ENCODE peak calls at places on chromosomes 12 and 14, in seven cellular contexts. One of them, this sample, is unnamed.

GRCh38 chr12:27571463-27571862 is 47.5 kb downstream of the PPFIBP1 start:
- DNase-seq in transverse colon: no peak
- DNase-seq in tibial artery: no peak
- DNase-seq in HCT116: no peak
- DNase-seq in mesothelial cell of epicardium: no peak
- DNase-seq in astrocyte of the cerebellum: peak
- DNase-seq in heart right ventricle: no peak
- DNase-seq in this sample: no peak

GRCh38 chr12:131218291-131219172 is 264.8 kb downstream of the ADGRD1 start:
- DNase-seq in tibial artery: no peak
- DNase-seq in astrocyte of the cerebellum: no peak
- DNase-seq in heart right ventricle: no peak
- DNase-seq in mesothelial cell of epicardium: no peak
- DNase-seq in transverse colon: peak
- DNase-seq in HCT116: no peak
- DNase-seq in this sample: no peak

GRCh38 chr12:43113153-43113552 is 438.9 kb downstream of the ADAMTS20 start:
- DNase-seq in tibial artery: no peak
- DNase-seq in mesothelial cell of epicardium: no peak
- DNase-seq in transverse colon: no peak
- DNase-seq in heart right ventricle: no peak
- DNase-seq in HCT116: no peak
- DNase-seq in astrocyte of the cerebellum: no peak
- DNase-seq in this sample: no peak

GRCh38 chr14:61472801-61473376 is 151.5 kb downstream of the PRKCH start:
- DNase-seq in mesothelial cell of epicardium: no peak
- DNase-seq in tibial artery: no peak
- DNase-seq in HCT116: no peak
- DNase-seq in heart right ventricle: no peak
- DNase-seq in transverse colon: peak
- DNase-seq in astrocyte of the cerebellum: no peak
- DNase-seq in this sample: no peak

GRCh38 chr14:100736269-100737180 is 9.8 kb downstream of the DLK1 start:
- DNase-seq in tibial artery: no peak
- DNase-seq in heart right ventricle: no peak
- DNase-seq in transverse colon: no peak
- DNase-seq in HCT116: no peak
- DNase-seq in mesothelial cell of epicardium: no peak
- DNase-seq in astrocyte of the cerebellum: no peak
- DNase-seq in this sample: no peak

GRCh38 chr14:85313801-85314207 is 216.1 kb upstream of the FLRT2 start:
- DNase-seq in heart right ventricle: no peak
- DNase-seq in transverse colon: no peak
- DNase-seq in HCT116: no peak
- DNase-seq in astrocyte of the cerebellum: peak
- DNase-seq in mesothelial cell of epicardium: no peak
- DNase-seq in tibial artery: no peak
- DNase-seq in this sample: no peak

GRCh38 chr14:74614508-74615495 is 2.8 kb upstream of the LTBP2 start:
- DNase-seq in tibial artery: no peak
- DNase-seq in astrocyte of the cerebellum: no peak
- DNase-seq in transverse colon: no peak
- DNase-seq in HCT116: no peak
- DNase-seq in mesothelial cell of epicardium: no peak
- DNase-seq in heart right ventricle: no peak
- DNase-seq in this sample: no peak

GRCh38 chr12:124927325-124928094 is 13.1 kb upstream of the UBC start:
- DNase-seq in transverse colon: peak
- DNase-seq in HCT116: peak
- DNase-seq in heart right ventricle: peak
- DNase-seq in mesothelial cell of epicardium: peak
- DNase-seq in tibial artery: peak
- DNase-seq in astrocyte of the cerebellum: peak
- DNase-seq in this sample: peak

GRCh38 chr12:27237790-27238771 is 6.0 kb upstream of the STK38L start:
- DNase-seq in heart right ventricle: no peak
- DNase-seq in transverse colon: no peak
- DNase-seq in mesothelial cell of epicardium: no peak
- DNase-seq in astrocyte of the cerebellum: no peak
- DNase-seq in tibial artery: no peak
- DNase-seq in HCT116: no peak
- DNase-seq in this sample: no peak

GRCh38 chr12:89650239-89650638 is 58.4 kb downstream of the ATP2B1 start:
- DNase-seq in tibial artery: no peak
- DNase-seq in mesothelial cell of epicardium: no peak
- DNase-seq in HCT116: no peak
- DNase-seq in transverse colon: no peak
- DNase-seq in astrocyte of the cerebellum: no peak
- DNase-seq in heart right ventricle: no peak
- DNase-seq in this sample: no peak

GRCh38 chr14:55026441-55026792 is 482 bp downstream of the WDHD1 start:
- DNase-seq in transverse colon: no peak
- DNase-seq in mesothelial cell of epicardium: no peak
- DNase-seq in tibial artery: no peak
- DNase-seq in heart right ventricle: no peak
- DNase-seq in HCT116: no peak
- DNase-seq in astrocyte of the cerebellum: no peak
- DNase-seq in this sample: no peak

GRCh38 chr12:65384240-65384639 is 105.8 kb downstream of the MSRB3 start:
- DNase-seq in mesothelial cell of epicardium: no peak
- DNase-seq in astrocyte of the cerebellum: no peak
- DNase-seq in transverse colon: no peak
- DNase-seq in tibial artery: no peak
- DNase-seq in heart right ventricle: no peak
- DNase-seq in HCT116: no peak
- DNase-seq in this sample: no peak

GRCh38 chr12:122754790-122755189 is 2.2 kb downstream of the DENR start:
- DNase-seq in astrocyte of the cerebellum: no peak
- DNase-seq in transverse colon: no peak
- DNase-seq in tibial artery: no peak
- DNase-seq in mesothelial cell of epicardium: no peak
- DNase-seq in heart right ventricle: no peak
- DNase-seq in HCT116: no peak
- DNase-seq in this sample: no peak

GRCh38 chr12:9951026-9951652 is 19.0 kb upstream of the CLEC2A start:
- DNase-seq in astrocyte of the cerebellum: no peak
- DNase-seq in heart right ventricle: no peak
- DNase-seq in transverse colon: peak
- DNase-seq in mesothelial cell of epicardium: no peak
- DNase-seq in HCT116: no peak
- DNase-seq in tibial artery: no peak
- DNase-seq in this sample: no peak

DNA sequence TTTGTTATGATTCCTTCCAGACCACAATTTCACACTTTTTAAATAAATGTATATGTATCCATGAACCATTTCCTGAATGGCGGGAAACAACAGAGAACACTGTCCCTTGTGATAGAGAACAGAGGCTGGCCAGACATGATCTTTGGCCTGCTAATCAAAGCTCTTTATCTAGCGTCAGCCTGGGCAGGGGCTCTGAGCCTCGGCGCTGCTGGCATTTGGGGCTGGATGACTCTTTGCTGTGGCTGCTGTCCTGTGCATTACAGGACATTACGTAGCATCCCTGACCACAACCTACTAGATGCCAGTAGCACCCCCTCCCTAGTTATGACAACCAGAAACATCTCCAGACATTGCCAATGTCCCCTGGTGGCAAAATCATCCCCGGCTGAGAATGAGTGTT is 77.7 kb downstream of the DNAH10 start:
- DNase-seq in HCT116: no peak
- DNase-seq in transverse colon: no peak
- DNase-seq in heart right ventricle: no peak
- DNase-seq in mesothelial cell of epicardium: no peak
- DNase-seq in astrocyte of the cerebellum: no peak
- DNase-seq in tibial artery: no peak
- DNase-seq in this sample: no peak
- TF ChIP-seq CTCF in HCT116: no peak
- TF ChIP-seq CTCF in transverse colon: no peak
- TF ChIP-seq CTCF in heart right ventricle: no peak
- TF ChIP-seq CTCF in mesothelial cell of epicardium: no peak
- TF ChIP-seq CTCF in astrocyte of the cerebellum: no peak
- TF ChIP-seq CTCF in tibial artery: no peak
- TF ChIP-seq CTCF in this sample: no peak

DNA sequence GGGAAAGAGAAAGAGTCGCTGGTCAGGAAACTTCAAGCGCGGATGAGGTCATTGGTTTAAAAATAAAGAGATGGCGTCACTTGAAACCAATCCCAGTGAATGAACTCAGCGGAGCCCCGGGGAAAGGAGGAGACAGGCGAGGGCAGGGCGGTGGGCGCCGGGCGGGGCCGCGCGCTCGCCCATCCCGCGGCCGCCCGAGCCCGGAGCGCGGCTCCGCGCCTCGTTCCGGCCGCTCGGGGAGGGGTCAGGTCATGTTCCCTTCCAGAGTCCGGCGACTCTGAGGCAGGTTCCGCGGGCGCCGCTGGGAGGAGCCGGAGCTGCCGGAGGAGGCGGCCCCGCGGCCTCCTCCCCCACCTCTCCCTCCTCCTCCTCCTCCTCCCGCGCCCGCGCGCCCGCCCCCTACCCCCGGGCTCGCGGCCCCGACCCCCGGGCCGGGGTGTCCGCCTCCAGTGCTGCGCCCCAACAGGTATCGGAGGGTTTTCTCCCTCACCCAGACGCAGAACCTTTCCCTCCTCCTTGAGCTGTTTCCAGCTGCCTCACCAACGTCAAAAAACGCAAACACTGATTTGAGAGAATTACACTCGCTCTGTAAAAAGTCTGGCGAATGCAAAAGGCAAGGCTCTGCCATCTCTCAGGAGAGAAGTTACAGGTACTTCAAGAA is at the start of gene DUSP16:
- DNase-seq in heart right ventricle: peak
- DNase-seq in astrocyte of the cerebellum: peak
- DNase-seq in tibial artery: peak
- DNase-seq in HCT116: peak
- DNase-seq in mesothelial cell of epicardium: peak
- DNase-seq in transverse colon: peak
- DNase-seq in this sample: peak
- TF ChIP-seq CTCF in heart right ventricle: peak
- TF ChIP-seq CTCF in astrocyte of the cerebellum: no peak
- TF ChIP-seq CTCF in tibial artery: no peak
- TF ChIP-seq CTCF in HCT116: no peak
- TF ChIP-seq CTCF in mesothelial cell of epicardium: no peak
- TF ChIP-seq CTCF in transverse colon: peak
- TF ChIP-seq CTCF in this sample: no peak

GRCh38 chr14:20657216-20658211 is 16.0 kb upstream of the OR6S1 start:
- DNase-seq in mesothelial cell of epicardium: no peak
- DNase-seq in tibial artery: no peak
- DNase-seq in heart right ventricle: no peak
- DNase-seq in HCT116: peak
- DNase-seq in transverse colon: no peak
- DNase-seq in astrocyte of the cerebellum: no peak
- DNase-seq in this sample: no peak
- TF ChIP-seq CTCF in mesothelial cell of epicardium: no peak
- TF ChIP-seq CTCF in tibial artery: no peak
- TF ChIP-seq CTCF in heart right ventricle: no peak
- TF ChIP-seq CTCF in HCT116: peak
- TF ChIP-seq CTCF in transverse colon: no peak
- TF ChIP-seq CTCF in astrocyte of the cerebellum: no peak
- TF ChIP-seq CTCF in this sample: no peak

GRCh38 chr14:63833728-63834127 is 19.1 kb upstream of the SYNE2 start:
- DNase-seq in astrocyte of the cerebellum: no peak
- DNase-seq in mesothelial cell of epicardium: no peak
- DNase-seq in heart right ventricle: no peak
- DNase-seq in HCT116: no peak
- DNase-seq in tibial artery: no peak
- DNase-seq in transverse colon: no peak
- DNase-seq in this sample: no peak
- TF ChIP-seq CTCF in astrocyte of the cerebellum: no peak
- TF ChIP-seq CTCF in mesothelial cell of epicardium: no peak
- TF ChIP-seq CTCF in heart right ventricle: no peak
- TF ChIP-seq CTCF in HCT116: peak
- TF ChIP-seq CTCF in tibial artery: no peak
- TF ChIP-seq CTCF in transverse colon: no peak
- TF ChIP-seq CTCF in this sample: no peak

GRCh38 chr12:11886339-11886738 is 184.4 kb upstream of the BCL2L14 start:
- DNase-seq in tibial artery: no peak
- DNase-seq in heart right ventricle: no peak
- DNase-seq in HCT116: no peak
- DNase-seq in mesothelial cell of epicardium: no peak
- DNase-seq in astrocyte of the cerebellum: no peak
- DNase-seq in transverse colon: no peak
- DNase-seq in this sample: no peak
- TF ChIP-seq CTCF in tibial artery: no peak
- TF ChIP-seq CTCF in heart right ventricle: no peak
- TF ChIP-seq CTCF in HCT116: no peak
- TF ChIP-seq CTCF in mesothelial cell of epicardium: no peak
- TF ChIP-seq CTCF in astrocyte of the cerebellum: no peak
- TF ChIP-seq CTCF in transverse colon: no peak
- TF ChIP-seq CTCF in this sample: no peak

GRCh38 chr14:64060648-64061096 is 207.9 kb downstream of the SYNE2 start:
- DNase-seq in astrocyte of the cerebellum: no peak
- DNase-seq in HCT116: peak
- DNase-seq in tibial artery: no peak
- DNase-seq in heart right ventricle: no peak
- DNase-seq in mesothelial cell of epicardium: no peak
- DNase-seq in transverse colon: peak
- DNase-seq in this sample: no peak
- TF ChIP-seq CTCF in astrocyte of the cerebellum: peak
- TF ChIP-seq CTCF in HCT116: peak
- TF ChIP-seq CTCF in tibial artery: peak
- TF ChIP-seq CTCF in heart right ventricle: peak
- TF ChIP-seq CTCF in mesothelial cell of epicardium: peak
- TF ChIP-seq CTCF in transverse colon: peak
- TF ChIP-seq CTCF in this sample: no peak

GRCh38 chr12:52661668-52662067 is 9.7 kb upstream of the KRT2 start:
- DNase-seq in astrocyte of the cerebellum: no peak
- DNase-seq in HCT116: no peak
- DNase-seq in heart right ventricle: no peak
- DNase-seq in mesothelial cell of epicardium: no peak
- DNase-seq in transverse colon: no peak
- DNase-seq in tibial artery: no peak
- DNase-seq in this sample: no peak
- TF ChIP-seq CTCF in astrocyte of the cerebellum: no peak
- TF ChIP-seq CTCF in HCT116: no peak
- TF ChIP-seq CTCF in heart right ventricle: no peak
- TF ChIP-seq CTCF in mesothelial cell of epicardium: no peak
- TF ChIP-seq CTCF in transverse colon: no peak
- TF ChIP-seq CTCF in tibial artery: no peak
- TF ChIP-seq CTCF in this sample: no peak

This sample was measured in omental fat pad.